ENCODE peak calls at places on chromosomes 16 and 17, in six cellular contexts. R, V, I, M, S and X are unnamed samples. For H3K27me3, the result is how much of the 10 kb centered on the place peaks cover.

GRCh38 chr17:50094753-50095616 is at the start of gene PDK2:
- DNase-seq in V (peak), M (peak), S (peak), R (peak), I (peak), X (peak)

GRCh38 chr17:55152236-55152635 is 112.5 kb upstream of the HLF start:
- DNase-seq in V (no peak), S (peak), R (peak), I (peak), M (no peak), X (no peak)

GRCh38 chr16:17404903-17405691 is 65.7 kb downstream of the XYLT1 start:
- DNase-seq in R (peak), S (peak), V (peak), I (peak), M (peak), X (peak)

GRCh38 chr17:45951941-45952340 is 47.1 kb upstream of the STH start:
- DNase-seq in I (no peak), V (no peak), R (no peak), S (no peak), M (no peak), X (peak)

GRCh38 chr16:85123891-85124635 is 11.8 kb upstream of the CIBAR2 start:
- DNase-seq in S (peak), V (peak), I (peak), R (peak), M (no peak), X (peak)

GRCh38 chr16:81707411-81708321 is 71.4 kb upstream of the PLCG2 start:
- DNase-seq in V (peak), M (no peak), R (peak), S (peak), I (peak), X (no peak)

GRCh38 chr16:86089986-86090385 is 191.0 kb downstream of the IRF8 start:
- DNase-seq in V (no peak), S (no peak), R (no peak), I (no peak), M (no peak), X (no peak)

GRCh38 chr16:89256651-89257254 is 39.2 kb downstream of the ZNF778 start:
- DNase-seq in M (peak), S (peak), R (peak), I (peak), V (peak), X (peak)

GRCh38 chr17:73045722-73046121 is 46.8 kb downstream of the SLC39A11 start:
- DNase-seq in S (no peak), I (no peak), V (no peak), M (no peak), R (no peak), X (no peak)

GRCh38 chr17:56596741-56597494 is 3.4 kb downstream of the NOG start:
- DNase-seq in V (peak), R (no peak), I (no peak), M (peak), S (no peak), X (peak)

GRCh38 chr16:13594798-13595197 is 325.2 kb upstream of the ERCC4 start:
- DNase-seq in V (no peak), I (no peak), R (no peak), S (no peak), M (no peak), X (no peak)

GRCh38 chr16:57694556-57695377 is at the start of gene DRC7:
- DNase-seq in V (peak), R (peak), M (peak), I (peak), S (peak), X (no peak)
- H3K4me2 ChIP-seq in V (no peak), R (peak), M (no peak), I (no peak), S (peak), X (no peak)

GRCh38 chr16:18975109-18975508 is 8.6 kb upstream of the TMC7 start:
- DNase-seq in V (no peak), M (no peak), S (no peak), I (no peak), R (no peak), X (no peak)
- H3K27ac ChIP-seq in V (no peak), M (no peak), S (no peak), I (no peak), R (no peak), X (no peak)

DNA sequence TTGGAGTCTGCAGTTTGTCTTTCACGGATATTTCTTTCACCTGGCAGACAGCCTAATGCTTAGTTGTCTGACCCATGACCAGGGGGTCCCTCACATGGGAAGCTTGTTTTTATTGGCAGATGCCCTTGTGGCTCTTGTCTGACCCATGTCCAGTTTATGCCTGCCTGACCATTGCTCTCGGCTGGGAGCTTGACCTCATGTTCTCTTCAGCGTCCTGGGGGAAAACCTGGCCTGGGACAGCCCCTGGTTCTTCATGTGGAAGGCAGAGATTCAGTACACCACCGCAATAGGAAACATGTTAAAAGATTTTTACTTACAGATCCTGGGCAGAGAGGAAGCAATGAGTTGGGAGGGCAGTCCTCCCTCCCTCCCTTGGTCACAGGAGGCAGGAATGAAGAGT is 302.8 kb upstream of the MYOCD start:
- DNase-seq in V (no peak), R (no peak), S (no peak), M (no peak), I (no peak), X (no peak)
- H3K27me3 ChIP-seq in V (under half), R (under half), S (under half), M (under half), I (under half), X (under half)

DNA sequence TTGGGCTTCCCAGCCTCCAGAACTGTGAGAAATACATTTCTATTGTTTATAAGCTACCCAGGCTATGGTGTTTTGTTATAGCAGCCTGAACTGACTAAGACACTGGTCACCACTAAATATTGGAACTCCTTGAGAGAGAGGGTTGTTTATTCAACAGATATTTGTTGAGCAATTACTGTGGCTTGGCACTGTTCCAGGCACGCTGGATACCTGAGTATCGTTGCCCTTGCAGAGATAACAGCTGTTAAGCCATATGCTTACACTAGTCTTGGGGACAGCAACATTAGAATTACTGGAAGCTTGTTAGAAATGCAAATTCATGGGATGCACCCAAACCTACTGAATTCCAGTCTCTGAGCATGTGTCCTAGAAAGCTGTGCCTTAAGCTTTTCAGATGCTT is 230.7 kb downstream of the HS3ST4 start:
- DNase-seq in S (no peak), M (no peak), R (no peak), I (no peak), V (no peak), X (no peak)
- H3K4me2 ChIP-seq in S (no peak), M (no peak), R (no peak), I (no peak), V (no peak), X (no peak)

DNA sequence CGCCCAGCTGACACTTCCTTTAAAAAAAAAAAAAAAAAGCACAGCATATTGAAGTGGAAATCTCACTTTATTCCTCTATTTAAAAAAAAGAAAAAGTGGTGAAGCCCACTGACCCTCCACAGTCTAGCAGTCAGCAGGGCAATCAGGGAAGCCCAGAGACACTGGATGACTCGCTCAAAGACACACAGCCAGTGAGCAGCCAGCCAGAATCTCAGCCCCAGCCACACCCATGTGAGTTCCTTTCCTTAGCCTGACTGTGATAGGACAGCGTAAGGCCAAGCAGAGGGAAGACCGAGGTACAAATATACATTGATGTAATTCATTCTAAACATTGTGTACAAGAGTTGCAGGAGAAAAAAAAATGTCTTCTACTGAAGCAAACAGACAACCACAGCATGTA is 22.5 kb downstream of the XPO6 start:
- DNase-seq in I (peak), R (no peak), M (no peak), V (peak), S (no peak), X (no peak)
- H3K27ac ChIP-seq in I (no peak), R (no peak), M (no peak), V (no peak), S (no peak), X (peak)

GRCh38 chr17:79788989-79789942 is 7.6 kb downstream of the CBX8 start:
- DNase-seq in M (no peak), V (no peak), S (no peak), R (no peak), I (no peak), X (peak)
- H3K27me3 ChIP-seq in M (under half), V (half or more), S (under half), R (under half), I (under half), X (under half)

GRCh38 chr16:67176662-67177061 is 6.3 kb downstream of the NOL3 start:
- DNase-seq in M (no peak), V (no peak), S (no peak), R (no peak), I (peak), X (no peak)

GRCh38 chr16:67174706-67175231 is 4.4 kb downstream of the NOL3 start:
- DNase-seq in R (no peak), S (no peak), I (no peak), V (no peak), M (peak), X (no peak)

GRCh38 chr16:67179421-67180080 is 4.2 kb downstream of the MATCAP1 start:
- DNase-seq in S (no peak), V (peak), R (no peak), I (no peak), M (no peak), X (no peak)

GRCh38 chr16:67180166-67180565 is 3.6 kb downstream of the MATCAP1 start:
- DNase-seq in M (no peak), I (no peak), S (no peak), R (no peak), V (no peak), X (no peak)

DNA sequence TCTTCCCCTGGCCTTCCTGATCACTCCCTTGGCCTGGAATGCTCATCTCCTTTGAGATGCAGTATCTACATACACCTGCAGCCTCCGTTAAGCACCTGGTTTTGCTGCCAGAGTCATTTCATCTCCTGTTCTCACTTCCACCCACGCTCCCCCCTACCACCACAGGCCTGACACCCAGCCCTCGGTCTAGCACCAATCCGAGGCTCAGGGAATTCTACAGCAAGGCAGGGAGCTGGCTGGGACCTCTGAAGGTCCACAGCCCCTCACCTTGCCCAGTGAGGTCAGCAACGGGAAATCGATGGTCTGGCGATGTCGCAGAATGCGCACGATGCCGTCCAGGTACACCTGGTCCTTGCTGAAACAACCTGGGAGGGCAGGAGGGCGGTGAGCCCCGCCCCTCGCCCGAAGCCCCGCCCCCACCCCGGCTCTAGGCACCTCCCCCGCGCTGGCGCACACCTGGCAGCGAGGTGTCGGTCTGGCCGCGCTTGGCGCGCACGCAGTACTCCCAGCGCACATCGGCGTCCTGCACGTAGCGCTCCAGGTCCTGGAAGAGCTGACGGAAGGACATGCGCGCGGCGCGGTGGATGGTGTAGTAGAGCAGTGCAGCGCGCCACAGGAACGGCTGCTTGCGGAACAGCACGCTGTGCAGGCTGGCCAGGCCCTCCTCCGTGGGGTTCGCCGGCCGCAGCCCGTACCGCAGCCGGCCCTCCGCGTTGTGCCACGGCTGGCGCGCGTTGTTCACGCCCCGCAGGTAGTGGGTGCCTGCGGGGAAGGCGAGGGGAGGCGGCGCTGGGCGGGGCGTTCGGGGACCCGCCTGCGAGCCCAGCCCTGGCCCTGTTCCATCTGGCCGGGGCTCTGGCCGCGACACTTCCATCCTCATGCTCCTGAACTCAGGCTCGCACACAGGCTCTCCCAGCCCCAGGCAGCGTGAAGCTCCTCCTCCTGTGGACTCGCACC is 5.7 kb downstream of the MATCAP1 start:
- DNase-seq in R (no peak), S (peak), M (peak), V (peak), I (peak), X (peak)
- H3K4me2 ChIP-seq in R (peak), S (peak), M (peak), V (peak), I (peak), X (peak)

DNA sequence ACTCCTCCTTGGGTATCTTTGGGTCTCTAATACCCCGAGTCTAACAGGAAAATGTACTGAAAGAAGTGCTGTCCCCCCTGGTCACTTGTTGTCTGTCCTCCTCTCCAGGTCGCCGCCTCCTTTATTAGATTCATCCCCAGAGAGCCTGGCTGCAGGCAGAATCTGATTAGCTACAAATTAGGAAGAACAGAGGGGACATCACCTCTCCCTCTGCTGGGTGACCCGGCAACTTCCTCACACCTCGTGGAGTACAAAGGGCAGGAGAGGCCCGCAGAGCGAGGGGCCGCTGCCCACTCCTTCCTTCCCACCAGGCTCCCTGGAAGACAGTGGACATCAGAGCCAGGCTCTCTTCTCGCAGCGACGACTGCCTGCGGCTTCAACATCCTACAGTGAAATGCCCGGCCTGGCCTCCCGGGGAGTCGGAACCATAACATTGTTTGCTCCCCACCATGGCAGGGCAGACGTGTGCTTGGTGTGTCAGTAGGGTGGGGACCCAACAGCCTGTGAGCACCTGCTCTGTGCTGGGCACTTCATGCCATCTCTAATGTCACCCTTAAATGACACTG is 5.3 kb downstream of the CYB561 start:
- DNase-seq in S (no peak), V (no peak), I (no peak), R (no peak), M (peak), X (peak)
- H3K27ac ChIP-seq in S (no peak), V (no peak), I (no peak), R (no peak), M (peak), X (no peak)